ENCODE peak calls at places on chromosomes 4 and X, in four cellular contexts. One of them, this sample, is unnamed.

GRCh38 chr4:144518181-144518895 is 127.6 kb upstream of the HHIP start:
- DNase-seq in endodermal cell: peak; percentile 57
- DNase-seq in CD4-positive, CD25-positive, alpha-beta regulatory T cell: no peak
- DNase-seq in adipocyte: no peak
- DNase-seq in this sample: no peak

GRCh38 chr4:150089732-150090131 is 11.5 kb downstream of the DCLK2 start:
- DNase-seq in CD4-positive, CD25-positive, alpha-beta regulatory T cell: no peak
- DNase-seq in adipocyte: no peak
- DNase-seq in endodermal cell: no peak
- DNase-seq in this sample: no peak

GRCh38 chr4:65071532-65071931 is 598.8 kb downstream of the EPHA5 start:
- DNase-seq in CD4-positive, CD25-positive, alpha-beta regulatory T cell: no peak
- DNase-seq in adipocyte: no peak
- DNase-seq in endodermal cell: no peak
- DNase-seq in this sample: no peak

GRCh38 chrX:115562492-115562872 is 1.5 kb downstream of the PLS3 start:
- DNase-seq in adipocyte: peak; percentile 72
- DNase-seq in endodermal cell: no peak
- DNase-seq in CD4-positive, CD25-positive, alpha-beta regulatory T cell: no peak
- DNase-seq in this sample: peak; percentile 76

GRCh38 chr4:100968046-100968445 is 379.3 kb downstream of the PPP3CA start:
- DNase-seq in CD4-positive, CD25-positive, alpha-beta regulatory T cell: no peak
- DNase-seq in adipocyte: no peak
- DNase-seq in endodermal cell: no peak
- DNase-seq in this sample: no peak

GRCh38 chr4:36414248-36414647 is 132.8 kb downstream of the DTHD1 start:
- DNase-seq in CD4-positive, CD25-positive, alpha-beta regulatory T cell: no peak
- DNase-seq in adipocyte: no peak
- DNase-seq in endodermal cell: no peak
- DNase-seq in this sample: no peak

GRCh38 chr4:112516401-112517066 is 554 bp upstream of the NEUROG2 start:
- DNase-seq in CD4-positive, CD25-positive, alpha-beta regulatory T cell: no peak
- DNase-seq in adipocyte: no peak
- DNase-seq in endodermal cell: peak; percentile 92
- DNase-seq in this sample: peak; percentile 85

GRCh38 chrX:153719238-153719637 is 4.9 kb downstream of the BCAP31 start:
- DNase-seq in CD4-positive, CD25-positive, alpha-beta regulatory T cell: no peak
- DNase-seq in endodermal cell: no peak
- DNase-seq in adipocyte: no peak
- DNase-seq in this sample: no peak

GRCh38 chr4:7861440-7861881 is 78.2 kb downstream of the AFAP1 start:
- DNase-seq in CD4-positive, CD25-positive, alpha-beta regulatory T cell: no peak
- DNase-seq in adipocyte: peak; percentile 86
- DNase-seq in endodermal cell: peak; percentile 78
- DNase-seq in this sample: peak; percentile 98

GRCh38 chr4:168877407-168877778 is 132.7 kb downstream of the CBR4 start:
- DNase-seq in endodermal cell: no peak
- DNase-seq in adipocyte: no peak
- DNase-seq in CD4-positive, CD25-positive, alpha-beta regulatory T cell: no peak
- DNase-seq in this sample: no peak

DNA sequence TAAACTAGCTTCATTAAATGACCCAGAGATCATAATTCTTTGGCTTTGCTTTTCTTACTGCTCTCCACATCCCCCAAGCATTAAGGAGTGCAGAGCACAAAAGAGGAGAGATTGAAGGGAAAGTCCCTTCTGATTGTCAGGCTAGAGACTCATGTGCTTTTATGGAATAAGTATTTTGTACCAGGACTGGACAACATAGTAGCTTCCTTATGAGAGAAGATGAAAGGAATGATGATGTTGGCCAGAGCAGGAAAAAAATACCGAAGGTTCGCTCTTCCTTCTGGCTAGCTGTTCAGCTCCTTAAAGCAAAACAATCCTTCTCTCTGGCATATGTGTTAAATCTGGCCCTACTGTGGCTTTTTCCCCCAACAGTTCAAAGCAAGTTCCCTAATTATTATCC is 53.1 kb downstream of the HOPX start:
- DNase-seq in endodermal cell: no peak
- DNase-seq in adipocyte: no peak
- DNase-seq in CD4-positive, CD25-positive, alpha-beta regulatory T cell: no peak
- DNase-seq in this sample: no peak
- H3K9me3 ChIP-seq in endodermal cell: peaks cover 28% of the 10 kb centered on the region
- H3K9me3 ChIP-seq in adipocyte: peaks cover 14% of the 10 kb centered on the region
- H3K9me3 ChIP-seq in CD4-positive, CD25-positive, alpha-beta regulatory T cell: peaks cover 5% of the 10 kb centered on the region
- H3K9me3 ChIP-seq in this sample: peaks cover 2% of the 10 kb centered on the region

GRCh38 chr4:95537967-95538485 is 10.7 kb downstream of the UNC5C start:
- DNase-seq in endodermal cell: no peak
- DNase-seq in CD4-positive, CD25-positive, alpha-beta regulatory T cell: no peak
- DNase-seq in adipocyte: no peak
- DNase-seq in this sample: no peak
- H3K4me3 ChIP-seq in endodermal cell: no peak overlapping the region
- H3K4me3 ChIP-seq in CD4-positive, CD25-positive, alpha-beta regulatory T cell: no peak overlapping the region
- H3K4me3 ChIP-seq in adipocyte: no peak overlapping the region
- H3K4me3 ChIP-seq in this sample: no peak overlapping the region

DNA sequence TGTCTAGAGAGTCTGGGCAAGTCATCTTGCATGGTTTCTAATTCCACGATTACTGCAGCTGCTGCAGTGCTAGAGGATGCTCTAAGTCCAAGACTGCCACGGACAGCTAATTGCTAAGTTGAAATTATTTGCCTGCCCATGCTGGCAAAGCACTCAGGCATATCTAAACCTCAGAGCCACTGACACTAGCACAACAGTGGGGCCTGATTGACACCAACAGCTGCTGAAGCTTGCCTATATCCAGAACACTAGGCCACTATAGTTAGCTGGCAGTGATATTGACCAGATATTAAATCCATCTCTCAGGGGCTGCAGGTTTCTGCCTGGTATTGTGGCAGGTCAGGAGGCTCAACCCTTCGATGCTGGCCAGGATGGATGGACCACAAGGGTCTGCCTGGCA is 103.9 kb downstream of the DCAF12L1 start:
- DNase-seq in CD4-positive, CD25-positive, alpha-beta regulatory T cell: no peak
- DNase-seq in endodermal cell: no peak
- DNase-seq in adipocyte: no peak
- DNase-seq in this sample: no peak
- H3K27me3 ChIP-seq in CD4-positive, CD25-positive, alpha-beta regulatory T cell: no peaks in the 10 kb centered on the region
- H3K27me3 ChIP-seq in endodermal cell: no peaks in the 10 kb centered on the region
- H3K27me3 ChIP-seq in adipocyte: no peaks in the 10 kb centered on the region
- H3K27me3 ChIP-seq in this sample: no peaks in the 10 kb centered on the region

GRCh38 chrX:76617020-76617419 is 189.5 kb downstream of the MAGEE1 start:
- DNase-seq in adipocyte: no peak
- DNase-seq in CD4-positive, CD25-positive, alpha-beta regulatory T cell: no peak
- DNase-seq in endodermal cell: no peak
- DNase-seq in this sample: no peak
- H3K9me3 ChIP-seq in adipocyte: peaks cover 44% of the 10 kb centered on the region
- H3K9me3 ChIP-seq in CD4-positive, CD25-positive, alpha-beta regulatory T cell: no peaks in the 10 kb centered on the region
- H3K9me3 ChIP-seq in endodermal cell: no peaks in the 10 kb centered on the region
- H3K9me3 ChIP-seq in this sample: no peaks in the 10 kb centered on the region

GRCh38 chr4:47701286-47701685 is 136.6 kb downstream of the CORIN start:
- DNase-seq in endodermal cell: no peak
- DNase-seq in CD4-positive, CD25-positive, alpha-beta regulatory T cell: no peak
- DNase-seq in adipocyte: no peak
- DNase-seq in this sample: no peak

GRCh38 chr4:47703008-47703407 is 134.9 kb downstream of the CORIN start:
- DNase-seq in adipocyte: no peak
- DNase-seq in CD4-positive, CD25-positive, alpha-beta regulatory T cell: no peak
- DNase-seq in endodermal cell: peak; percentile 57
- DNase-seq in this sample: no peak

GRCh38 chr4:47703964-47704363 is 133.9 kb downstream of the CORIN start:
- DNase-seq in adipocyte: peak; percentile 52
- DNase-seq in endodermal cell: no peak
- DNase-seq in CD4-positive, CD25-positive, alpha-beta regulatory T cell: no peak
- DNase-seq in this sample: no peak

GRCh38 chr4:47705326-47705981 is 132.4 kb downstream of the CORIN start:
- DNase-seq in CD4-positive, CD25-positive, alpha-beta regulatory T cell: no peak
- DNase-seq in endodermal cell: no peak
- DNase-seq in adipocyte: peak; percentile 35
- DNase-seq in this sample: peak; percentile 44

DNA sequence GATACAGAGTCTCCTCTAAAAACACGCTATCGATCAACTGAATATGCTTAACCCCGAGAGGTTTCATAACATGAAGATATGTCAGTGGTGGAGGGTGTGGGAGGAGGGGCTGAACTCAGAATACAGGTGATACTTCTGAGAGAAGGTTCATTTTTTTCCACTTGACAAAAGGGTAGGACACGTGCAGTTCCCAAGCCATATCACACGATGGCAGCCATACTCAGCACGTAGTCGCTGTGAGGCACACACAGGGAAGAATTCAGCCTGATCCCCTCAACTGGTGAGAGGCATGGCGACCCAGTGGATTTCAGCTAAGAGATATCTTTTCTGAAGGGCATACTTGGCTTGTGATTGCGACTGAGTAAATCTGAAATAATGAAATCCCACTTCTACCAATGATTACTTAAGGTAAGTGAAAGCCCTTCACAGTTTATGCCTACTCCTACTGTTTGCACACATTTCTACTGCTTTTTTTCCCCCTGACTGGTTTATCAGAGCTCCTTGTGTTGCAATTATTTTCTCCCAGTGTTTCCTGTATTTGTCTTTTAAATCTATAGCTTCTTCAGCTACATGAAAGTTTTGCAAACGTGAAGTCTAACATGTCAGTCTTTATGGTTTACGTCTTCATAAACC is 133.1 kb downstream of the CORIN start:
- DNase-seq in adipocyte: peak; percentile 54
- DNase-seq in CD4-positive, CD25-positive, alpha-beta regulatory T cell: no peak
- DNase-seq in endodermal cell: peak; percentile 87
- DNase-seq in this sample: peak; percentile 63
- H3K4me3 ChIP-seq in adipocyte: no peak overlapping the region
- H3K4me3 ChIP-seq in CD4-positive, CD25-positive, alpha-beta regulatory T cell: no peak overlapping the region
- H3K4me3 ChIP-seq in endodermal cell: no peak overlapping the region
- H3K4me3 ChIP-seq in this sample: no peak overlapping the region

DNA sequence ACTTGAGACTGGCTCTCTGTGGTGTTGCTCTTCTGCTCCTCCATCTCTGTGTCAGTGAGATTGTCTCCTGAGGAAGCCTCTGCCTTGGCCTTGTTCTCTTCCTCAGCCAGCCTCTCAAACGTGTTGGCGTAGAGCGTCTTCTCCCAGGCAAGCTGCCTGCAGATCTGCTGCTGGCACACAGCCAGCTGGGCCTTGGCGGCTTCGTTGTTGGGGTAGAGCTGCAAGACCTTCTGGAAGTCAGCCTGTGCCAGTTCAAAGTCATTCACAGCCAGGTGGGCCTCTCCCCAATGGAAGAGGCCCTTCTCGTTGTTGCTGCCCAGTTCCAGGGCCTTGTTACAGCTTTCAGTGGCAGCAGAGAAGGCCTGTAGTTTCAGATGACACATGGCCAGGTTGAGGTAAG is 159.1 kb downstream of the NDST3 start:
- DNase-seq in CD4-positive, CD25-positive, alpha-beta regulatory T cell: no peak
- DNase-seq in adipocyte: no peak
- DNase-seq in endodermal cell: no peak
- DNase-seq in this sample: no peak
- H3K27me3 ChIP-seq in CD4-positive, CD25-positive, alpha-beta regulatory T cell: no peaks in the 10 kb centered on the region
- H3K27me3 ChIP-seq in adipocyte: no peaks in the 10 kb centered on the region
- H3K27me3 ChIP-seq in endodermal cell: no peaks in the 10 kb centered on the region
- H3K27me3 ChIP-seq in this sample: no peaks in the 10 kb centered on the region

GRCh38 chrX:136306182-136306581 is 5.4 kb downstream of the ADGRG4 start:
- DNase-seq in endodermal cell: no peak
- DNase-seq in adipocyte: no peak
- DNase-seq in CD4-positive, CD25-positive, alpha-beta regulatory T cell: no peak
- DNase-seq in this sample: no peak
- H3K9me3 ChIP-seq in endodermal cell: no peaks in the 10 kb centered on the region
- H3K9me3 ChIP-seq in adipocyte: no peaks in the 10 kb centered on the region
- H3K9me3 ChIP-seq in CD4-positive, CD25-positive, alpha-beta regulatory T cell: no peaks in the 10 kb centered on the region
- H3K9me3 ChIP-seq in this sample: no peaks in the 10 kb centered on the region

This sample was measured in HAP-1.